ENCODE peak calls at places on chromosomes 12 and 14, in five cellular contexts. Z is mucosa of descending colon, R is HAP-1, W is thyroid gland, A is A549. S is an unnamed sample. For H3K4me1, the result is how much of the 10 kb centered on the place peaks cover.

GRCh38 chr12:96025518-96025917 is 9.9 kb downstream of the LTA4H start:
- DNase-seq in Z (no peak), R (no peak), W (no peak), A (no peak), S (no peak)

GRCh38 chr12:96652870-96653269 is 163.5 kb downstream of the CFAP54 start:
- DNase-seq in Z (no peak), R (no peak), W (no peak), A (no peak), S (no peak)

GRCh38 chr12:95582230-95583058 is 31.2 kb upstream of the USP44 start:
- DNase-seq in Z (no peak), R (peak), W (no peak), A (peak), S (peak)

GRCh38 chr12:29241821-29242591 is 92.9 kb downstream of the FAR2 start:
- DNase-seq in Z (peak), R (no peak), W (no peak), A (no peak), S (peak)

GRCh38 chr14:58716706-58717105 is 78.9 kb downstream of the DACT1 start:
- DNase-seq in Z (no peak), R (no peak), W (no peak), A (no peak), S (no peak)

GRCh38 chr14:100988956-100989355 is 85.4 kb upstream of the RTL1 start:
- DNase-seq in Z (no peak), R (no peak), W (no peak), A (no peak), S (no peak)

GRCh38 chr12:91406920-91407341 is 224.3 kb upstream of the DCN start:
- DNase-seq in Z (no peak), R (peak), W (no peak), A (peak), S (no peak)

GRCh38 chr12:53938276-53939140 is at the start of gene HOXC13:
- DNase-seq in Z (no peak), R (peak), W (peak), A (peak), S (peak)

GRCh38 chr14:91985521-91986255 is 38.2 kb upstream of the FBLN5 start:
- DNase-seq in Z (no peak), R (no peak), W (peak), A (no peak), S (no peak)

GRCh38 chr14:102825307-102826095 is 48.3 kb downstream of the TRAF3 start:
- DNase-seq in Z (no peak), R (no peak), W (no peak), A (no peak), S (no peak)

GRCh38 chr12:96140110-96140509 is 54.1 kb upstream of the ELK3 start:
- DNase-seq in Z (no peak), R (no peak), W (no peak), A (no peak), S (no peak)

GRCh38 chr14:77641534-77642341 is 25.3 kb upstream of the SPTLC2 start:
- DNase-seq in Z (peak), R (no peak), W (peak), A (no peak), S (no peak)

GRCh38 chr14:92287987-92288386 is 35.0 kb upstream of the SLC24A4 start:
- DNase-seq in Z (no peak), R (no peak), W (no peak), A (no peak), S (no peak)

DNA sequence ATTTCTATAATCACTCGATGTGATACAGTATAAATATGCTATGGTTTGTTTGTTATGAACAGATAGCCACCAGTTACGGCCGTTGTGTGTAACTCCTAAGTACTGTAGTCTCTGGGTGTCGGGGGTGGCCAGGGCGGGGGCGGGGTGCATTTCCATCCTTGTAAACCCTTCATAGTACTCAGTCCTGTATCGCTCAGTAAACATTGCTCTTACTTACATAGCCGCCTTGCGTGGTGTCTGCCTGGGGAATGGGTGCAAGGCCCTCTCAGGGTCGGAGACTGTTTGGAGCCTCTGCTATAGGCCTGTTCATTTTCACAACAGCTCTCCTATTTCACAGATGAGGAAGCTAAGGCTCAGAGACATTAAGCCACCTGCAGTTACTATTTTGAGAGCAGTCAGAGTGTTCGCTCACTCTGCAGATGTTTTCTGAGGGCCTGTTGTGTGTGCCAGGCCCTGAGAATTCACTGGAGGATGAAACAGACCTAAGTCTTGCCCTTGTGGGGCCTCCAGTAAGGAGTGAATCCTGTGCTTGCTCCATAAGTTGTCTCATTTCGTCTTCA is 42.5 kb downstream of the JDP2 start:
- DNase-seq in Z (peak), R (no peak), W (no peak), A (no peak), S (no peak)
- H3K4me1 ChIP-seq in Z (under half), R (under half), W (under half), A (under half), S (under half)

GRCh38 chr12:109737111-109737510 is 23.5 kb downstream of the FAM222A start:
- DNase-seq in Z (peak), R (no peak), W (no peak), A (no peak), S (no peak)
- H3K4me1 ChIP-seq in Z (under half), R (under half), W (under half), A (under half), S (half or more)

DNA sequence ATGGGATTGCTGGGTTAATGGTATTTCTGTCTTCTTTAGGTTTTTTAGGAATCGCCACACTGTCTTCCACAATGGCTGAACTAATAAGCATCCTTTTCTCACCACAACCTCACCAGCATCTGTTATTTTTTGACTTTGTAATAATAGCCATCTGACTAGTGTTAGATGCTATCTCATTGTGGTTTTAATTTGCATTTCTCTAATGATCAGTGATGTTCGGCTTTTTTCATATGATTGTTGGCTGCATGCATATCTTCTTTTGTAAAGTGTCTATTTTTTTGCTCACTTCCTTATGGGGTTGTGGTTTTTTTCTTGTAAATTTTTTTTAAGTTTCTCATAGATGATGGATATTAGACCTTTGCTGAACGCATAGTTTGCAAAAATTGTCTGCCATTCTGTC is 377.9 kb downstream of the GALC start:
- DNase-seq in Z (no peak), R (no peak), W (no peak), A (no peak), S (no peak)
- H3K4me1 ChIP-seq in Z (under half), R (under half), W (under half), A (under half), S (under half)

DNA sequence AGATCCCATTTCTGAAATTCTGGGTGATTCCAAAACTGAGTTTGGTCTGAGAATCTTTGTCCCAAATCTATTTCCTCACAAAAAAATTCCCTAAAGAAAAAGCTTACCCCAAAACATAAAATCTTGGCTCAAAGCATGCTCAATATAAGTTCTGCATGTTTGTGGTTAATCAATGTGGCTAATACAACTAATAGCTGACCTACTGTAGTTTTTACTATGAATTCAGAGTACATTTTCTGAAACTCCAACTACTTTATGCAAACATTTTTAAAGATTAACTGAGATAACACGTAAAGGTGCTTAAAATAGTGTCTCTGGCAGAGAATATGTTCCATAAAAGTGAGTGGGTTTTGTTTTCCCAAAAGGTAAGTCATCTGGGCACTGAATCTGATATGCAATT is 133.1 kb downstream of the MED13L start:
- DNase-seq in Z (no peak), R (no peak), W (no peak), A (no peak), S (no peak)
- H3K4me1 ChIP-seq in Z (under half), R (under half), W (under half), A (half or more), S (under half)

GRCh38 chr12:55713721-55714120 is 2.1 kb upstream of the BLOC1S1 start:
- DNase-seq in Z (peak), R (no peak), W (no peak), A (peak), S (no peak)
- H3K4me1 ChIP-seq in Z (under half), R (under half), W (under half), A (under half), S (under half)

GRCh38 chr12:34350092-34351041 is 328.1 kb downstream of the ALG10 start:
- DNase-seq in Z (no peak), R (no peak), W (no peak), A (peak), S (no peak)

GRCh38 chr12:34347367-34347766 is 325.1 kb downstream of the ALG10 start:
- DNase-seq in Z (no peak), R (no peak), W (no peak), A (peak), S (peak)

GRCh38 chr12:34348064-34348463 is 325.8 kb downstream of the ALG10 start:
- DNase-seq in Z (no peak), R (no peak), W (no peak), A (no peak), S (no peak)

GRCh38 chr12:34349673-34349961 is 327.3 kb downstream of the ALG10 start:
- DNase-seq in Z (no peak), R (no peak), W (no peak), A (no peak), S (no peak)

GRCh38 chr12:34348836-34349672 is 326.8 kb downstream of the ALG10 start:
- DNase-seq in Z (no peak), R (no peak), W (no peak), A (peak), S (no peak)
- H3K4me1 ChIP-seq in Z (under half), R (under half), W (under half), A (under half), S (under half)

GRCh38 chr14:49950275-49951250 is 57.7 kb downstream of the ARF6 start:
- DNase-seq in Z (peak), R (no peak), W (peak), A (no peak), S (no peak)
- H3K4me1 ChIP-seq in Z (under half), R (under half), W (under half), A (half or more), S (under half)

DNA sequence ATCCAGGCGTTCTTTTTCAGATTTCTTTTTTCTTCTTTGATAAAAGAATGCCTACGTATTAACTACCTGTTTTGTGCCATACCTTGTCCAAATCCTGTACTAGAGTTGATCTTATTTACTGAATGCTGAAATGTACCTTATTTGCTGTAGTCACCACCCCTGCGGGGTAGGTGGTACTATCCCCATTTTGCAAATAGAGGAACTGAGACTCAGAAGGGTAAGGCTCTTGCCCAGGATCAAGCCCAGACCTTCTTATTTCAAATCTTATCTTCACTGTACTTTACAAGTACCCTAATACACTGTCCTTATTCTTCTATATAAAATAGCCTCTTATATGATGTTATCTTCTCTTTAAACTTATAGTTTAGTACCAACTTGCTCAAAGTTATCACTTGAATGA is 206.5 kb downstream of the SLC41A2 start:
- DNase-seq in Z (no peak), R (no peak), W (no peak), A (no peak), S (no peak)
- H3K4me1 ChIP-seq in Z (under half), R (under half), W (under half), A (under half), S (under half)

DNA sequence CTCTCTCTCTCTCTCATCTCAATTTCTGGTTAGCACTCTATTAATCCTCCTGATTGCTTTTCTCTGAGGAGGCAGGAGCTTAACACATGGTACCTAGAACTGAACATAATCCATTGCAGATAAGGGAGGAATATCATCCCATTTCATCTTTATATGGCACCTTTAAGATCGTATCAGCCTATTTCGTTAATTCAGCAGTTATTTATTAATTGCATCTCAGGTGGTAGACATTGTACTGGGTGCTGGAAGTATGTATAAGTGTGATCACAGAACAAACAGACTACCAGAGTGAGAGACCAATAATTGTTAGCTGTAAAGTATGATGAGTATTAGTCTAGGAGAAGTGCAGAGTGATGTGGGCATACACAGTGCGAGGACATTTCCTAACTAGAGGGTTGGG is 39.0 kb downstream of the AKAP6 start:
- DNase-seq in Z (no peak), R (no peak), W (no peak), A (no peak), S (no peak)
- H3K4me1 ChIP-seq in Z (under half), R (under half), W (under half), A (under half), S (under half)